ENCODE peak calls at places on chromosome X, in five cellular contexts. A is aorta, R is lung, U is body of pancreas, S is esophagus squamous epithelium. O is an unnamed sample.

GRCh38 chrX:45843518-45843917 is 642.8 kb upstream of the DIPK2B start:
- DNase-seq in A (no peak), R (no peak), U (no peak), S (no peak), O (no peak)

GRCh38 chrX:5051831-5052491 is 1176.7 kb downstream of the NLGN4X start:
- DNase-seq in A (peak), R (peak), U (peak), S (no peak), O (no peak)

GRCh38 chrX:31199770-31200114 is 127.9 kb upstream of the FTHL17 start:
- DNase-seq in A (no peak), R (no peak), U (peak), S (no peak), O (no peak)

GRCh38 chrX:55120767-55121358 is 32.0 kb downstream of the PAGE2 start:
- DNase-seq in A (no peak), R (no peak), U (no peak), S (no peak), O (no peak)

GRCh38 chrX:104172121-104172520 is 5.9 kb downstream of the FAM199X start:
- DNase-seq in A (no peak), R (no peak), U (no peak), S (no peak), O (no peak)

GRCh38 chrX:126929071-126929470 is 109.5 kb downstream of the PRR32 start:
- DNase-seq in A (no peak), R (no peak), U (no peak), S (no peak), O (no peak)

GRCh38 chrX:38627683-38628082 is 66.3 kb downstream of the TSPAN7 start:
- DNase-seq in A (no peak), R (no peak), U (peak), S (no peak), O (peak)

GRCh38 chrX:17369294-17369693 is 5.7 kb upstream of the NHS start:
- DNase-seq in A (no peak), R (no peak), U (no peak), S (no peak), O (no peak)

GRCh38 chrX:17725176-17725575 is 12.1 kb upstream of the SCML1 start:
- DNase-seq in A (no peak), R (no peak), U (no peak), S (no peak), O (no peak)

GRCh38 chrX:18561020-18561419 is 110.9 kb downstream of the RS1 start:
- DNase-seq in A (no peak), R (no peak), U (no peak), S (no peak), O (no peak)

GRCh38 chrX:103056902-103057301 is 7.1 kb downstream of the BEX1 start:
- DNase-seq in A (no peak), R (no peak), U (no peak), S (no peak), O (no peak)

GRCh38 chrX:115333446-115333845 is 43.9 kb downstream of the LUZP4 start:
- DNase-seq in A (no peak), R (no peak), U (no peak), S (no peak), O (no peak)

GRCh38 chrX:47587091-47587891 is 5.1 kb downstream of the TIMP1 start:
- DNase-seq in A (no peak), R (no peak), U (no peak), S (no peak), O (no peak)

GRCh38 chrX:2707334-2707760 is 16.3 kb downstream of the CD99 start:
- DNase-seq in A (peak), R (peak), U (peak), S (no peak), O (peak)

GRCh38 chrX:150099316-150099715 is 161.0 kb upstream of the EOLA2 start:
- DNase-seq in A (no peak), R (no peak), U (no peak), S (no peak), O (no peak)

GRCh38 chrX:11429543-11430085 is 136.4 kb downstream of the AMELX start:
- DNase-seq in A (no peak), R (no peak), U (no peak), S (no peak), O (no peak)

GRCh38 chrX:23554304-23554703 is 113.0 kb upstream of the PRDX4 start:
- DNase-seq in A (no peak), R (no peak), U (no peak), S (no peak), O (peak)

GRCh38 chrX:42697544-42697943 is 80.4 kb downstream of the PPP1R2C start:
- DNase-seq in A (no peak), R (no peak), U (no peak), S (no peak), O (no peak)

GRCh38 chrX:39438603-39439602 is 637.6 kb downstream of the MID1IP1 start:
- DNase-seq in A (no peak), R (no peak), U (no peak), S (no peak), O (no peak)

GRCh38 chrX:97230948-97231347 is 347.2 kb downstream of the RPA4 start:
- DNase-seq in A (no peak), R (no peak), U (no peak), S (no peak), O (no peak)

GRCh38 chrX:68589372-68589753 is 58.1 kb upstream of the STARD8 start:
- DNase-seq in A (no peak), R (no peak), U (no peak), S (no peak), O (no peak)

GRCh38 chrX:121122332-121122731 is 74.9 kb downstream of the GLUD2 start:
- DNase-seq in A (no peak), R (no peak), U (no peak), S (no peak), O (no peak)

GRCh38 chrX:15500497-15500966 is at the start of gene BMX:
- DNase-seq in A (peak), R (no peak), U (no peak), S (no peak), O (no peak)

GRCh38 chrX:96551320-96551872 is 133.2 kb upstream of the DIAPH2 start:
- DNase-seq in A (no peak), R (no peak), U (no peak), S (no peak), O (no peak)

GRCh38 chrX:40318076-40318475 is 220.3 kb upstream of the BCOR start:
- DNase-seq in A (no peak), R (no peak), U (no peak), S (no peak), O (no peak)

GRCh38 chrX:40094041-40094899 is 3.5 kb downstream of the BCOR start:
- DNase-seq in A (peak), R (no peak), U (peak), S (no peak), O (peak)

GRCh38 chrX:136646602-136647239 is 1.2 kb upstream of the CD40LG start:
- DNase-seq in A (no peak), R (no peak), U (no peak), S (no peak), O (no peak)

GRCh38 chrX:34404386-34405070 is 252.6 kb downstream of the TMEM47 start:
- DNase-seq in A (no peak), R (no peak), U (no peak), S (no peak), O (no peak)

GRCh38 chrX:32530802-32531403 is 680.4 kb downstream of the DMD start:
- DNase-seq in A (no peak), R (no peak), U (peak), S (no peak), O (peak)

GRCh38 chrX:150361777-150362351 is 1.3 kb upstream of the MAMLD1 start:
- DNase-seq in A (peak), R (peak), U (peak), S (no peak), O (no peak)

GRCh38 chrX:45295587-45295986 is 94.9 kb upstream of the DIPK2B start:
- DNase-seq in A (no peak), R (no peak), U (no peak), S (no peak), O (peak)

GRCh38 chrX:147978931-147979330 is 2.2 kb upstream of the FMR1NB start:
- DNase-seq in A (no peak), R (no peak), U (no peak), S (no peak), O (no peak)

GRCh38 chrX:3743821-3744439 is 30.5 kb upstream of the PRKX start:
- DNase-seq in A (no peak), R (no peak), U (no peak), S (no peak), O (no peak)

GRCh38 chrX:36957425-36958328 is 50.5 kb upstream of the FAM47C start:
- DNase-seq in A (peak), R (peak), U (peak), S (no peak), O (peak)

GRCh38 chrX:112071132-112071531 is 11.4 kb downstream of the TRPC5 start:
- DNase-seq in A (no peak), R (no peak), U (no peak), S (no peak), O (no peak)

GRCh38 chrX:11321986-11322385 is 28.8 kb downstream of the AMELX start:
- DNase-seq in A (no peak), R (no peak), U (no peak), S (no peak), O (no peak)

DNA sequence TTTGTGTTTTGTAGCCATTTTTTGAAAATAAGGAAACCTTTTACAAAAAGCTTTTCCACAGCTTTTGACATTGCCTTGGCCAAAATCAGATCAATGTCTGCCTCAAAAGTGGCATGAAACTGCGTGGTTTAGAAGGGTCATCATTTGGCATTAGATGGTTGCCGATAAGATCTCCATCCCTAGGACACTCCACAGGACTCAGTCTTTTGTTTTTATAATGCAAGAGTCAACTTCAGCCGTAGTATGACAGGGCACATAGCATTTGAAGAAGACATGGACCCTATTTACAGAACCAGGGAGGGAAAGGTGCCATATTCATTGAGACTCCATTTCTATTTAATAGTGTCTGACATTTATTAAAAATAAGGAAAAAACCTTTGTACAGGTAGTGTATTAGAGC is 1.3 kb downstream of the RTL8A start:
- DNase-seq in A (no peak), R (no peak), U (no peak), S (no peak), O (no peak)
- H3K4me3 ChIP-seq in A (no peak), R (no peak), U (no peak), S (peak), O (peak)

DNA sequence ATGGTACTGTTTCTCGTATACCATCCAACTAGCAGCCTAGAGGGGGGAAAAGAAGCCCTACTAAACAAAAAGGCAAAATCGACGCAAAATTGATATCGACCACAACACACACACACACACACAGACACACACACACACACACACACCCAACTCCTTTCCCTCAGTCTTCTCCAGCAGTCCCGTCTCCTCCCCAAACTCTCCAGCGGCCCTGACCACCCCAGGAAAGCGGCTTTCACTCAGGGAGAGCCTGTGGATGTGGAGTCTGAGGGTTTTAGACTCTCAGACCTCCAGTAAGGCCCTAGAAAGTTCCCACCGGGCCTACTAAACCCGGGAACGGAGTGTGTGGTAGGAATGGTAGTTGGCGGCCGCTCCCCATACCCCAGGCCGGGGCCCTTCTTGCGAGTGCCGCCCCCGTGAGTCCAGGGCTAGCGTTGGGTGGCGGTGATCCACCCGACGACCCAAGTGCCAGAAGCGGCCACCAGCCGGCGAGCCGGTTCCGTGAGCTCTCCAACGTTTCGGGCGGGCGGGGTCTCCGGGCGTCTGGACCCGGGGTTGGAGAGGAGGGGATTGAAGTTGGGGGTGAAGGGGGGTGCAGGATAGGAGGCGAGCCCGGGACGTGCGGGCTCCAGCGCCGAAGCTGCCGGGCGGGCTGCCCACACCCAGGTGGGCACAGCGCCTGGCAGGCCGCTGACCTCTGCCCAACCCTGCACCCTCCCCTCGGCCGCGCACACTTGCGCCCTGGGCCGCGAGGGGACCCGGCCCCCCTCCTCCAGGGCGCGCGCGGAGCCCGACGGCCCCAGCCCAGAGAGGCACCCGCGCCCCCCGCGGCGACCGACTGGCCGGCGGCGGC is 13.7 kb downstream of the ARX start:
- DNase-seq in A (no peak), R (no peak), U (no peak), S (no peak), O (no peak)
- H3K4me3 ChIP-seq in A (no peak), R (no peak), U (no peak), S (peak), O (no peak)

GRCh38 chrX:10158279-10158939 is 1.6 kb downstream of the CLCN4 start:
- DNase-seq in A (peak), R (no peak), U (no peak), S (no peak), O (peak)
- H3K4me3 ChIP-seq in A (no peak), R (no peak), U (no peak), S (no peak), O (peak)

GRCh38 chrX:130172127-130172834 is 519 bp downstream of the RAB33A start:
- DNase-seq in A (no peak), R (no peak), U (no peak), S (no peak), O (peak)
- H3K4me3 ChIP-seq in A (no peak), R (peak), U (no peak), S (peak), O (peak)

DNA sequence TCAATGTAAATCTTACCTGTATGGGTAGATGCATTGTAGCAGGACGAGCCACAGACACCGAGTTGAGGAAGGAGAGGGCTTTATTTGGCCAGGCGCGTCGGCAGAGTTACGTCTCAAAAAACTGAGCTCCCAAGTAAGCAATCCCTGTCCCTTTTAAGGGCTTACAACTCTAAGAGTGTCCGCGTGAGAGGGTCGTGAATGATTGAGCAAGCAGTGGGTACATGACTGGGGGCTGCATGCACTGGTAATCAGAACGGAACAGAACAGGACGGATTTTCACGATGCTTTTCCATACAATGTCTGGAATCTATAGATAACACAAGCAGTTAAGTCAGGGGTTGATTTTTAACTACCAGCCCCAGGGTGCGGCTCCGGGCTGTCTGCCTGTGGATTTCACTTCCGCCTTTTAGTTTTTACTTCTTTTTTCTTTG is 524.9 kb upstream of the HTR2C start:
- DNase-seq in A (no peak), R (no peak), U (no peak), S (no peak), O (no peak)
- H3K4me3 ChIP-seq in A (no peak), R (no peak), U (no peak), S (no peak), O (no peak)

GRCh38 chrX:1502853-1503252 is 34.1 kb downstream of the P2RY8 start:
- DNase-seq in A (peak), R (no peak), U (no peak), S (no peak), O (no peak)

GRCh38 chrX:1496076-1496475 is 40.9 kb downstream of the P2RY8 start:
- DNase-seq in A (no peak), R (no peak), U (no peak), S (no peak), O (no peak)

GRCh38 chrX:1506916-1507315 is 30.1 kb downstream of the P2RY8 start:
- DNase-seq in A (peak), R (no peak), U (no peak), S (no peak), O (no peak)

GRCh38 chrX:1502241-1502640 is 34.7 kb downstream of the P2RY8 start:
- DNase-seq in A (peak), R (no peak), U (no peak), S (no peak), O (no peak)

GRCh38 chrX:1500701-1501624 is 36.0 kb downstream of the P2RY8 start:
- DNase-seq in A (peak), R (no peak), U (no peak), S (no peak), O (no peak)
- H3K4me3 ChIP-seq in A (no peak), R (no peak), U (no peak), S (no peak), O (no peak)

O was measured in BE2C.